ENCODE peak calls at places on chromosome 18, in nine cellular contexts. Q is fibroblast of lung, I is mucosa of descending colon, L is endothelial cell, F is GM06990, G is GM13977, D is uterus, C is prostate gland, T is keratinocyte. J is an unnamed sample.
A peak's percentile ranks its signal among the peaks of the same experiment; 100 is the strongest.

GRCh38 chr18:37574113-37574512 is 8.5 kb upstream of the CELF4 start:
- DNase-seq in C (no peak), L (no peak), G (no peak), Q (no peak), T (no peak), D (no peak), I (no peak), F (no peak), J (no peak)

GRCh38 chr18:44681611-44682010 is 923 bp downstream of the SETBP1 start:
- DNase-seq in G (no peak), T (no peak), D (no peak), Q (no peak), C (no peak), I (no peak), L (no peak), F (no peak), J (no peak)

GRCh38 chr18:2223859-2224258 is 347.4 kb downstream of the METTL4 start:
- DNase-seq in L (peak; percentile 28), D (no peak), C (no peak), Q (peak; percentile 22), I (no peak), G (no peak), F (no peak), T (no peak), J (peak; percentile 16)

GRCh38 chr18:55334875-55335274 is 253.1 kb downstream of the TCF4 start:
- DNase-seq in L (no peak), G (no peak), D (no peak), C (no peak), Q (no peak), F (no peak), T (no peak), I (no peak), J (no peak)

GRCh38 chr18:32019251-32019943 is 772 bp downstream of the RNF125 start:
- DNase-seq in Q (peak; percentile 34), C (peak; percentile 34), L (peak; percentile 44), I (peak; percentile 75), T (no peak), G (peak; percentile 62), F (peak; percentile 60), D (peak; percentile 27), J (peak; percentile 50)

GRCh38 chr18:75654928-75655745 is 227.6 kb upstream of the SMIM21 start:
- DNase-seq in I (no peak), F (no peak), C (no peak), D (peak; percentile 64), G (no peak), T (no peak), L (no peak), Q (peak; percentile 3), J (peak; percentile 11)

GRCh38 chr18:49561377-49562193 is at the start of gene LIPG:
- DNase-seq in Q (peak; percentile 77), L (peak; percentile 51), C (peak; percentile 75), F (peak; percentile 23), I (peak; percentile 84), T (peak; percentile 78), D (no peak), G (peak; percentile 67), J (peak; percentile 79)

GRCh38 chr18:5738561-5738960 is 156.8 kb downstream of the TMEM200C start:
- DNase-seq in D (no peak), T (no peak), I (no peak), G (no peak), C (no peak), Q (no peak), L (no peak), F (no peak), J (no peak)

GRCh38 chr18:58860747-58861224 is 3.9 kb upstream of the ZNF532 start:
- DNase-seq in Q (peak; percentile 31), L (no peak), C (no peak), D (no peak), F (no peak), T (no peak), I (no peak), G (no peak), J (no peak)

GRCh38 chr18:76847926-76848325 is 25.6 kb downstream of the ZNF236 start:
- DNase-seq in C (no peak), Q (no peak), L (peak; percentile 30), D (no peak), T (no peak), F (no peak), I (no peak), G (no peak), J (no peak)
- TF ChIP-seq CTCF in C (no peak), Q (peak; percentile 33), L (peak; percentile 45), D (no peak), T (no peak), F (no peak), I (no peak), G (no peak), J (no peak)

DNA sequence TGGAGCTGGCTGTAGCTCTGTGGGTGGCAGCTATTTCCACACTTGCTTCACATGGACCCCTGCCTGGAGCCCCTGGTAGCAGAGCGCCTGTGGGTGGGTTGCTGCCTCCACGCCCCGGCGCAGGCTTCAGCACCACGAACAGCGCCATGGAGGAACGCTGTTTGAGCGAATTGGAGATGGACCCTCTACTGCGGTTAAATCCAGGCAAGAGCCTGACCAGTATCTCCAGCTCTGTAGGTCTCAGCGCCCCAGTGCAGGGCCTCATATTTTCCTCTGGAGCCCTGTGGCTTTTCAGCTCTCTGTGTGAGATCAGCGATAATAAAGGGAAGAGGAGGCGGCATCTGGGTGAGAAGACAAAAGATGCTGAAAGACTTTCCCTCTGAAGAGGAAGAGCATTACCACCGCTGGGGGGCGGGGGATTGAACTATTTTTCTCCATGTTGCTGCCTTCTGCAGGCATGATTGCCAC is 12.0 kb downstream of the ONECUT2 start:
- DNase-seq in D (no peak), L (peak; percentile 92), C (no peak), G (no peak), F (no peak), I (no peak), Q (peak; percentile 24), T (no peak), J (peak; percentile 96)
- TF ChIP-seq CTCF in D (no peak), L (peak; percentile 44), C (no peak), G (no peak), F (no peak), I (no peak), Q (no peak), T (no peak), J (no peak)

DNA sequence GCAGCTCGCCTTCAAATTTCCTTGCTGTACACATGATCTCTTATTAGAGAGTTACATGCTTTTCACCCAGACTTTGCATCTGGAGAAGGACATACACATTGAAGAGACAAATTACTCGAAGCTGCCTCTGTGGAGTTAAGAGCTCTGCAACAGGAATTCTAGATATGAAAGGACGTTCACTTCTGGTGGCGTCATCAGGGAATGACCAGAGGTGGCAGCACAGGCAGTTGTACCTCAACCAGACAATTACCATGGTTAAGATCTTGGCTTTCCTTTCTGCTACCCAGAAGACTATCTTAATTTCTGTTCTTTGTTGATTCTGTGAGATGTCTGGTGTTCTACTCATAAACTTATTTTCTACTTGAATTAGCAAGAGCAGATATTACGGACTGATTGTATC is 39.1 kb upstream of the MC4R start:
- DNase-seq in G (no peak), L (peak; percentile 9), C (no peak), F (no peak), D (no peak), Q (no peak), T (no peak), I (no peak), J (no peak)
- TF ChIP-seq CTCF in G (peak; percentile 17), L (no peak), C (no peak), F (peak; percentile 30), D (no peak), Q (peak; percentile 23), T (peak; percentile 37), I (no peak), J (peak; percentile 18)

GRCh38 chr18:26619350-26619749 is 71.0 kb upstream of the KCTD1 start:
- DNase-seq in T (no peak), D (no peak), C (no peak), F (no peak), G (no peak), Q (no peak), L (no peak), I (no peak), J (no peak)

GRCh38 chr18:26618130-26618529 is 69.8 kb upstream of the KCTD1 start:
- DNase-seq in Q (no peak), G (no peak), C (no peak), T (no peak), D (no peak), F (no peak), I (no peak), L (no peak), J (no peak)

GRCh38 chr18:26617151-26617554 is 68.8 kb upstream of the KCTD1 start:
- DNase-seq in G (no peak), F (no peak), D (no peak), C (no peak), I (no peak), T (peak; percentile 62), L (no peak), Q (peak; percentile 83), J (no peak)

GRCh38 chr18:26624443-26624842 is 76.1 kb upstream of the KCTD1 start:
- DNase-seq in Q (no peak), T (no peak), G (no peak), D (no peak), F (no peak), C (no peak), I (no peak), L (no peak), J (no peak)

DNA sequence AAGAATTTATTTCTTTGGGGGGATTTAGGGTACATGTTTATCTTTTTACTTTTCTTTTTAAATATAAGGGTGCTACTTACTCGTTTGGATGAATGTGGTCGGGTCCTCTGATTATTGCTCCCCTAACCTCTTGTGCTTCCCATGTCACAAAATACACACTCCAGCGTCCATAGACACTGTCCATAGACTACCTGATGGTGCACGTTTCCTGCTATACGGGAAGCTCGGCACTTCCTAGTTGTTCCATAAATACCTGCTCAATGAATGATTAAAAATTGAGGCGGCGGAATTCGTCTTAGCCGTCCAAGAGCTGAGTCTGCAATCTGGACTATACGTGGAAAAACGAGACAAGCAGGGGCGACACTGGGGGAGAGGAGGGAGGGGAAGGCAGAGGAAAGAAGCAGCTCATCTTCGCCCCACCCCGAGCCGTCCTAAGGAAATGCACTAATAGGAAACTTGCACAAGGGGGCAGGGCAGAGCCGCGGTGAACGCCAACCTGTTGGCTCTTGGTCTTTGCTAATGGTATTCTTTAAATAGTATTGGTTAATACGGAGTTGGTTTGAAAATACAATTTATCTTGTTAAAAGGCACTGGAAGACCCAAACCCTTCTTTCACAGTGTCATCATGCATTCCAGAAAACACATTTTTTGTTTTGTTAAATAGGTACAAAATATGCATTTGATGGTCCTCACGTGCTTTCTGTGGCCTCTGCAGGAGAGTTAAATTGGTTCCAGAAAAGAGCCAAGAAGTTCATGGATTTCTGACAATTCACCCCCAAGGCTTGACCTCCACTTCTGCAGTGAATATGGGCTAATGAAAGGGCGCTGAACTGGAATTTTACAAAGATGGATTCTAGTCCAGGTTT is 73.0 kb upstream of the KCTD1 start:
- DNase-seq in F (peak; percentile 28), T (no peak), I (peak; percentile 65), Q (peak; percentile 23), C (peak; percentile 26), L (peak; percentile 57), D (no peak), G (peak; percentile 74), J (peak; percentile 41)
- TF ChIP-seq CTCF in F (peak; percentile 71), T (peak; percentile 78), I (peak; percentile 47), Q (peak; percentile 50), C (no peak), L (peak; percentile 74), D (peak; percentile 19), G (peak; percentile 75), J (peak; percentile 45)

J was measured in nephron progenitor cell.